ENCODE peak calls at places on chromosomes 5 and 9, in four cellular contexts. W is WTC11, Q is K562, H is H1. X is an unnamed sample.

GRCh38 chr9:115540091-115540490 is 422.1 kb upstream of the TNC start:
- DNase-seq in W (no peak), Q (no peak), H (no peak), X (no peak)

GRCh38 chr5:95972196-95972595 is 10.5 kb upstream of the ELL2 start:
- DNase-seq in W (no peak), Q (no peak), H (no peak), X (no peak)

GRCh38 chr5:78912085-78912771 is 72.9 kb downstream of the ARSB start:
- DNase-seq in W (no peak), Q (no peak), H (no peak), X (peak)

GRCh38 chr5:179733764-179734126 is 1.1 kb downstream of the MAML1 start:
- DNase-seq in W (no peak), Q (no peak), H (no peak), X (no peak)

GRCh38 chr5:40618926-40619325 is 60.8 kb upstream of the PTGER4 start:
- DNase-seq in W (no peak), Q (no peak), H (no peak), X (no peak)

GRCh38 chr5:89128097-89128496 is 245.1 kb upstream of the MEF2C start:
- DNase-seq in W (no peak), Q (peak), H (no peak), X (no peak)

GRCh38 chr9:74513221-74513620 is 16.1 kb downstream of the RORB start:
- DNase-seq in W (no peak), Q (no peak), H (no peak), X (no peak)

GRCh38 chr5:154968953-154969352 is 28.1 kb downstream of the MRPL22 start:
- DNase-seq in W (no peak), Q (peak), H (no peak), X (no peak)

GRCh38 chr5:143054480-143054941 is 284.3 kb downstream of the ARHGAP26 start:
- DNase-seq in W (no peak), Q (peak), H (no peak), X (no peak)

GRCh38 chr5:124650960-124651662 is 95.3 kb downstream of the ZNF608 start:
- DNase-seq in W (no peak), Q (no peak), H (no peak), X (no peak)

GRCh38 chr5:41447761-41448510 is 62.5 kb downstream of the PLCXD3 start:
- DNase-seq in W (no peak), Q (no peak), H (no peak), X (peak)

GRCh38 chr5:168186289-168187074 is 105.0 kb upstream of the WWC1 start:
- DNase-seq in W (no peak), Q (no peak), H (no peak), X (no peak)

GRCh38 chr9:136292026-136292538 is 11.8 kb downstream of the CCDC187 start:
- DNase-seq in W (no peak), Q (no peak), H (no peak), X (no peak)

GRCh38 chr5:34658023-34658422 is 1.9 kb downstream of the RAI14 start:
- DNase-seq in W (no peak), Q (no peak), H (no peak), X (peak)

GRCh38 chr9:128296340-128297220 is 20.5 kb downstream of the SWI5 start:
- DNase-seq in W (no peak), Q (peak), H (no peak), X (no peak)

GRCh38 chr5:89293849-89294248 is 410.9 kb upstream of the MEF2C start:
- DNase-seq in W (no peak), Q (no peak), H (no peak), X (no peak)

GRCh38 chr9:4739587-4740372 is 1.2 kb downstream of the AK3 start:
- DNase-seq in W (no peak), Q (peak), H (no peak), X (peak)

DNA sequence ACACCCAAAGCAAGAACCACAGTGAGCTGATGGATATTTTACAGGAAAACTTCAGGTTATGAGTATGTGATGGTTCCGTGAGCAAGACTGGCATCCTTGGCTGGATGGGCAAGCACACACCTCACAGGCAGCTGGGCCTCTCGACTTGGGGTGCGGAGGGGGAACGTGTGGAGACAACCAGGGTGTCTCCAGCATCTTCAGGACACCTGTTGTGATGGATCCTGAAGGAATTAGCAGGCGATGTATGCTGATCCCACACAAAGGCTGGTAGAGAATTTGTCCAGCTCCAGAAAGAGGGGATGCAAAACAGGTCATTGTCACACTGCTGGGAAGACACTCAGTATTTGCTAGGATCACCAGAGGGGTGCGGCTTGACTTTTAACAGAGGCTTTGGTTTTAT is 42.7 kb downstream of the SECISBP2 start:
- DNase-seq in W (no peak), Q (no peak), H (no peak), X (no peak)
- TF ChIP-seq TEAD4 in W (no peak), Q (no peak), H (no peak), X (no peak)

GRCh38 chr5:109388407-109388806 is 21.4 kb downstream of the PJA2 start:
- DNase-seq in W (no peak), Q (peak), H (no peak), X (no peak)
- TF ChIP-seq TEAD4 in W (no peak), Q (no peak), H (no peak), X (no peak)

GRCh38 chr9:91334053-91334452 is 27.7 kb downstream of the AUH start:
- DNase-seq in W (no peak), Q (peak), H (no peak), X (no peak)
- TF ChIP-seq TEAD4 in W (no peak), Q (no peak), H (no peak), X (no peak)

GRCh38 chr9:8652282-8652681 is 852.7 kb upstream of the DMAC1 start:
- DNase-seq in W (no peak), Q (no peak), H (no peak), X (no peak)

GRCh38 chr9:8649157-8649556 is 849.6 kb upstream of the DMAC1 start:
- DNase-seq in W (no peak), Q (no peak), H (no peak), X (no peak)

GRCh38 chr9:8649807-8650206 is 850.2 kb upstream of the DMAC1 start:
- DNase-seq in W (no peak), Q (no peak), H (no peak), X (no peak)

GRCh38 chr9:8651830-8652229 is 852.3 kb upstream of the DMAC1 start:
- DNase-seq in W (no peak), Q (no peak), H (no peak), X (no peak)

DNA sequence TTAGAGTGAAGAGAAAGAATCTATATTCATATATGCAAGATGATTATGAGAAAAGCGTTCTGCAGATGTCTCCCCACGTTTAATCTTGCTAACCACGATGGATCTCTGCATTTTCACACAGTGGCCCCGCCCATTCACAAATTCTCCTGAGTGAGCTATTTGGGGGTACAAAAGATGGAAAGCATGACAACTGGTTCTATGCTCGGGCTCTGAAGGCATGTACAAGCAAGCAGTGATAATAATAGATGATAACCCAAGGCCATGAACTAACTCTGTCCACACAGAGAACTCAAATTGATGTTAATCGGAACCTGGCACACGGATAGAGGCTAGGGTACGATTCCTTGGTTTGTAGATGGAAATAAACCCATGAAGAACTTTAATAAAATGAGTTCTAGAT is 851.5 kb upstream of the DMAC1 start:
- DNase-seq in W (no peak), Q (no peak), H (no peak), X (no peak)
- TF ChIP-seq TEAD4 in W (no peak), Q (no peak), H (no peak), X (no peak)

X was measured in SK-N-SH.